ENCODE peak calls at places on chromosomes 3 and 15, in seven cellular contexts. One of them, this sample, is unnamed.

GRCh38 chr15:68217341-68217740 is 12.2 kb downstream of the CLN6 start:
- DNase-seq in HepG2: no peak
- DNase-seq in Panc1: no peak
- DNase-seq in mesenchymal stem cell: no peak
- DNase-seq in endodermal cell: peak; percentile 13
- DNase-seq in thyroid gland: no peak
- DNase-seq in A549: no peak
- DNase-seq in this sample: no peak

GRCh38 chr3:196604548-196604947 is 34.9 kb upstream of the NRROS start:
- DNase-seq in mesenchymal stem cell: no peak
- DNase-seq in HepG2: no peak
- DNase-seq in A549: no peak
- DNase-seq in thyroid gland: no peak
- DNase-seq in endodermal cell: peak; percentile 29
- DNase-seq in Panc1: no peak
- DNase-seq in this sample: no peak

GRCh38 chr15:67178569-67179210 is 75.8 kb downstream of the AAGAB start:
- DNase-seq in Panc1: peak; percentile 81
- DNase-seq in thyroid gland: no peak
- DNase-seq in HepG2: no peak
- DNase-seq in endodermal cell: no peak
- DNase-seq in A549: no peak
- DNase-seq in mesenchymal stem cell: peak; percentile 98
- DNase-seq in this sample: peak; percentile 68

GRCh38 chr15:82875411-82876003 is 66.1 kb downstream of the WHAMM start:
- DNase-seq in thyroid gland: no peak
- DNase-seq in mesenchymal stem cell: no peak
- DNase-seq in Panc1: peak; percentile 51
- DNase-seq in A549: no peak
- DNase-seq in endodermal cell: no peak
- DNase-seq in HepG2: no peak
- DNase-seq in this sample: no peak

GRCh38 chr3:77446084-77446483 is 406.2 kb downstream of the ROBO2 start:
- DNase-seq in A549: no peak
- DNase-seq in Panc1: no peak
- DNase-seq in endodermal cell: no peak
- DNase-seq in HepG2: no peak
- DNase-seq in thyroid gland: no peak
- DNase-seq in mesenchymal stem cell: no peak
- DNase-seq in this sample: no peak

GRCh38 chr3:50450135-50450911 is 53.1 kb downstream of the CACNA2D2 start:
- DNase-seq in thyroid gland: peak; percentile 91
- DNase-seq in mesenchymal stem cell: no peak
- DNase-seq in A549: no peak
- DNase-seq in HepG2: peak; percentile 12
- DNase-seq in Panc1: no peak
- DNase-seq in endodermal cell: peak; percentile 74
- DNase-seq in this sample: peak; percentile 45

GRCh38 chr3:52361893-52362292 is 45.8 kb downstream of the DNAH1 start:
- DNase-seq in thyroid gland: no peak
- DNase-seq in mesenchymal stem cell: no peak
- DNase-seq in HepG2: no peak
- DNase-seq in endodermal cell: no peak
- DNase-seq in Panc1: no peak
- DNase-seq in A549: no peak
- DNase-seq in this sample: no peak

GRCh38 chr15:37709669-37710068 is 224.8 kb upstream of the TMCO5A start:
- DNase-seq in mesenchymal stem cell: no peak
- DNase-seq in thyroid gland: no peak
- DNase-seq in A549: no peak
- DNase-seq in endodermal cell: no peak
- DNase-seq in HepG2: peak; percentile 16
- DNase-seq in Panc1: no peak
- DNase-seq in this sample: no peak

GRCh38 chr15:40755821-40756220 is 767 bp upstream of the RMDN3 start:
- DNase-seq in A549: no peak
- DNase-seq in endodermal cell: no peak
- DNase-seq in HepG2: no peak
- DNase-seq in Panc1: no peak
- DNase-seq in thyroid gland: no peak
- DNase-seq in mesenchymal stem cell: no peak
- DNase-seq in this sample: no peak

GRCh38 chr3:2603734-2604297 is 505.1 kb downstream of the CNTN4 start:
- DNase-seq in mesenchymal stem cell: peak; percentile 23
- DNase-seq in Panc1: no peak
- DNase-seq in HepG2: no peak
- DNase-seq in A549: no peak
- DNase-seq in endodermal cell: no peak
- DNase-seq in thyroid gland: no peak
- DNase-seq in this sample: peak; percentile 8

GRCh38 chr15:39942101-39942752 is 8.3 kb downstream of the EIF2AK4 start:
- DNase-seq in Panc1: no peak
- DNase-seq in A549: no peak
- DNase-seq in HepG2: no peak
- DNase-seq in endodermal cell: no peak
- DNase-seq in thyroid gland: no peak
- DNase-seq in mesenchymal stem cell: no peak
- DNase-seq in this sample: no peak

GRCh38 chr15:88745696-88746095 is 57.5 kb upstream of the ACAN start:
- DNase-seq in endodermal cell: no peak
- DNase-seq in HepG2: no peak
- DNase-seq in thyroid gland: no peak
- DNase-seq in A549: no peak
- DNase-seq in Panc1: no peak
- DNase-seq in mesenchymal stem cell: peak; percentile 52
- DNase-seq in this sample: no peak

GRCh38 chr15:92797168-92798052 is 102.7 kb upstream of the CHD2 start:
- DNase-seq in endodermal cell: peak; percentile 61
- DNase-seq in Panc1: no peak
- DNase-seq in mesenchymal stem cell: peak; percentile 82
- DNase-seq in thyroid gland: no peak
- DNase-seq in A549: peak; percentile 79
- DNase-seq in HepG2: peak; percentile 78
- DNase-seq in this sample: peak; percentile 91

GRCh38 chr15:66765478-66766281 is 63.6 kb downstream of the SMAD6 start:
- DNase-seq in thyroid gland: peak; percentile 65
- DNase-seq in Panc1: no peak
- DNase-seq in endodermal cell: no peak
- DNase-seq in mesenchymal stem cell: peak; percentile 68
- DNase-seq in A549: peak; percentile 95
- DNase-seq in HepG2: peak; percentile 93
- DNase-seq in this sample: peak; percentile 89

GRCh38 chr3:184361532-184361931 is at the start of the genes CLCN2 and POLR2H:
- DNase-seq in thyroid gland: peak; percentile 65
- DNase-seq in HepG2: peak; percentile 53
- DNase-seq in A549: no peak
- DNase-seq in mesenchymal stem cell: peak; percentile 63
- DNase-seq in endodermal cell: no peak
- DNase-seq in Panc1: no peak
- DNase-seq in this sample: peak; percentile 93

GRCh38 chr15:60395276-60396011 is 2.3 kb downstream of the ANXA2 start:
- DNase-seq in endodermal cell: no peak
- DNase-seq in HepG2: no peak
- DNase-seq in Panc1: no peak
- DNase-seq in A549: no peak
- DNase-seq in thyroid gland: no peak
- DNase-seq in mesenchymal stem cell: peak; percentile 26
- DNase-seq in this sample: no peak

GRCh38 chr3:110733045-110733444 is 338.6 kb upstream of the NECTIN3 start:
- DNase-seq in endodermal cell: no peak
- DNase-seq in thyroid gland: no peak
- DNase-seq in mesenchymal stem cell: no peak
- DNase-seq in Panc1: no peak
- DNase-seq in HepG2: no peak
- DNase-seq in A549: no peak
- DNase-seq in this sample: no peak

GRCh38 chr3:15439476-15439875 is 12.1 kb downstream of the EAF1 start:
- DNase-seq in endodermal cell: no peak
- DNase-seq in thyroid gland: peak; percentile 4
- DNase-seq in A549: no peak
- DNase-seq in Panc1: no peak
- DNase-seq in HepG2: no peak
- DNase-seq in mesenchymal stem cell: peak; percentile 35
- DNase-seq in this sample: no peak

GRCh38 chr3:113606539-113607218 is 74.3 kb downstream of the SIDT1 start:
- DNase-seq in endodermal cell: no peak
- DNase-seq in Panc1: no peak
- DNase-seq in thyroid gland: no peak
- DNase-seq in HepG2: no peak
- DNase-seq in mesenchymal stem cell: no peak
- DNase-seq in A549: no peak
- DNase-seq in this sample: no peak

GRCh38 chr15:25060472-25060803 is 105.7 kb downstream of the SNRPN start:
- DNase-seq in endodermal cell: no peak
- DNase-seq in mesenchymal stem cell: no peak
- DNase-seq in thyroid gland: no peak
- DNase-seq in Panc1: no peak
- DNase-seq in A549: no peak
- DNase-seq in HepG2: no peak
- DNase-seq in this sample: no peak

GRCh38 chr3:170555329-170555728 is 30.5 kb downstream of the SLC7A14 start:
- DNase-seq in Panc1: no peak
- DNase-seq in endodermal cell: no peak
- DNase-seq in thyroid gland: no peak
- DNase-seq in A549: no peak
- DNase-seq in HepG2: no peak
- DNase-seq in mesenchymal stem cell: no peak
- DNase-seq in this sample: no peak

GRCh38 chr15:48823237-48823636 is 12.4 kb upstream of the CEP152 start:
- DNase-seq in endodermal cell: peak; percentile 73
- DNase-seq in Panc1: no peak
- DNase-seq in HepG2: no peak
- DNase-seq in thyroid gland: no peak
- DNase-seq in mesenchymal stem cell: peak; percentile 20
- DNase-seq in A549: no peak
- DNase-seq in this sample: no peak

GRCh38 chr15:80639168-80639555 is 55.9 kb upstream of the ABHD17C start:
- DNase-seq in mesenchymal stem cell: no peak
- DNase-seq in endodermal cell: no peak
- DNase-seq in thyroid gland: no peak
- DNase-seq in Panc1: no peak
- DNase-seq in HepG2: no peak
- DNase-seq in A549: no peak
- DNase-seq in this sample: no peak

GRCh38 chr15:41891226-41891625 is 2.6 kb downstream of the SPTBN5 start:
- DNase-seq in endodermal cell: no peak
- DNase-seq in A549: no peak
- DNase-seq in Panc1: no peak
- DNase-seq in mesenchymal stem cell: no peak
- DNase-seq in HepG2: no peak
- DNase-seq in thyroid gland: no peak
- DNase-seq in this sample: no peak

GRCh38 chr3:75242012-75242411 is 422.1 kb upstream of the FRG2C start:
- DNase-seq in A549: no peak
- DNase-seq in endodermal cell: no peak
- DNase-seq in thyroid gland: no peak
- DNase-seq in Panc1: no peak
- DNase-seq in HepG2: no peak
- DNase-seq in mesenchymal stem cell: no peak
- DNase-seq in this sample: no peak
- H3K4me1 ChIP-seq in A549: no peaks in the 10 kb centered on the region
- H3K4me1 ChIP-seq in endodermal cell: no peaks in the 10 kb centered on the region
- H3K4me1 ChIP-seq in thyroid gland: no peaks in the 10 kb centered on the region
- H3K4me1 ChIP-seq in Panc1: no peaks in the 10 kb centered on the region
- H3K4me1 ChIP-seq in HepG2: peaks cover 6% of the 10 kb centered on the region
- H3K4me1 ChIP-seq in mesenchymal stem cell: no peaks in the 10 kb centered on the region
- H3K4me1 ChIP-seq in this sample: no peaks in the 10 kb centered on the region

DNA sequence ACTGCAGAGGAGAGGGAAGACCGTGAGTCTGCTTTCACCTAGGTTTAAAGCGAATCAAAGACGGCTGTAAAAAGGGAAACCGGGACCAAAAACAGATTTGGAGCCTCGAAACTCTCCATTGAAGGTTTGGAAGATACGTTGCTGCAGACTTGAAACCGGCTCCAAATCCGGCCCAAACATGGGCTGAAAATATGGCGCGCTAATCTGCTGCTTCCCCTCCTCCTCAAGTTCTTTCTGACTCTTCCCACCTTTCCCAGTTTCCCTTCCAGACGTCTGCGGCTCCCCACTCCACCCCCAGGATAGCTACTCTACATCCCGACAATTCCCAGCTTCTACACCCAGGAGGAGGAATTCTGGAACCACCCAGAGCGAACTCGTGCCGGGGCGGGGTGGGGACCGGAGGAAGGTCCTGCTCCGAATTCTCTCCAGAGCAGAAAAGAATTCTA is 8.7 kb downstream of the EOMES start:
- DNase-seq in endodermal cell: peak; percentile 91
- DNase-seq in HepG2: no peak
- DNase-seq in Panc1: no peak
- DNase-seq in A549: no peak
- DNase-seq in thyroid gland: no peak
- DNase-seq in mesenchymal stem cell: peak; percentile 24
- DNase-seq in this sample: no peak
- H3K4me1 ChIP-seq in endodermal cell: no peaks in the 10 kb centered on the region
- H3K4me1 ChIP-seq in HepG2: peaks cover 34% of the 10 kb centered on the region
- H3K4me1 ChIP-seq in Panc1: peaks cover 5% of the 10 kb centered on the region
- H3K4me1 ChIP-seq in A549: peaks cover 14% of the 10 kb centered on the region
- H3K4me1 ChIP-seq in thyroid gland: peaks cover 17% of the 10 kb centered on the region
- H3K4me1 ChIP-seq in mesenchymal stem cell: peaks cover 17% of the 10 kb centered on the region
- H3K4me1 ChIP-seq in this sample: peaks cover 26% of the 10 kb centered on the region

GRCh38 chr3:187669675-187670504 is at the start of gene SST:
- DNase-seq in endodermal cell: peak; percentile 95
- DNase-seq in mesenchymal stem cell: peak; percentile 61
- DNase-seq in thyroid gland: peak; percentile 56
- DNase-seq in Panc1: no peak
- DNase-seq in HepG2: peak; percentile 16
- DNase-seq in A549: no peak
- DNase-seq in this sample: peak; percentile 82
- H3K4me1 ChIP-seq in endodermal cell: no peaks in the 10 kb centered on the region
- H3K4me1 ChIP-seq in mesenchymal stem cell: peaks cover 4% of the 10 kb centered on the region
- H3K4me1 ChIP-seq in thyroid gland: no peaks in the 10 kb centered on the region
- H3K4me1 ChIP-seq in Panc1: no peaks in the 10 kb centered on the region
- H3K4me1 ChIP-seq in HepG2: no peaks in the 10 kb centered on the region
- H3K4me1 ChIP-seq in A549: no peaks in the 10 kb centered on the region
- H3K4me1 ChIP-seq in this sample: peaks cover 16% of the 10 kb centered on the region

DNA sequence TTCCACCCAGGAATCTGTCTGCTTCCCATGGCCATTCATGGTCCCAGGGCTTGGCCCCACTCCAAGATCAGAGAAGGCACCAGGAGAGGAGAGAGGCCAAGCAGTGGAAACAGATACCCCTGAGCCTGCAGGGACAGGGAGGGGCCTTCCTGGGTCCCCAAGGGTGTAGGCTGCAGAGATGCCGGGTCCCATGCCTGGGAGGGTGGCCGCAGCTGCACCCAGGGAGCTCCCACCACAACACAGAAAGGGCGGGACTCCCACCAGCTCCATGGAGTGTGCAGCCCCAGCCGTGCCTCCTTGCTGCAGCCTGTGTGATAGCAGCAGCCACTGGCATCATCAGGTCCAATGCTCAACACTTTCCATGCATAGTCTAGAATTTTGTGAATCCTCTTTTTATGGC is 331.5 kb downstream of the UACA start:
- DNase-seq in endodermal cell: no peak
- DNase-seq in A549: no peak
- DNase-seq in Panc1: no peak
- DNase-seq in HepG2: no peak
- DNase-seq in thyroid gland: no peak
- DNase-seq in mesenchymal stem cell: no peak
- DNase-seq in this sample: no peak
- H3K4me1 ChIP-seq in endodermal cell: peaks cover 4% of the 10 kb centered on the region
- H3K4me1 ChIP-seq in A549: peaks cover 30% of the 10 kb centered on the region
- H3K4me1 ChIP-seq in Panc1: peaks cover 32% of the 10 kb centered on the region
- H3K4me1 ChIP-seq in HepG2: peaks cover 25% of the 10 kb centered on the region
- H3K4me1 ChIP-seq in thyroid gland: no peaks in the 10 kb centered on the region
- H3K4me1 ChIP-seq in mesenchymal stem cell: no peaks in the 10 kb centered on the region
- H3K4me1 ChIP-seq in this sample: peaks cover 15% of the 10 kb centered on the region

GRCh38 chr3:12197475-12197874 is 38.8 kb upstream of the TIMP4 start:
- DNase-seq in A549: no peak
- DNase-seq in endodermal cell: no peak
- DNase-seq in thyroid gland: no peak
- DNase-seq in HepG2: no peak
- DNase-seq in mesenchymal stem cell: no peak
- DNase-seq in Panc1: no peak
- DNase-seq in this sample: no peak
- H3K4me1 ChIP-seq in A549: peaks cover 58% of the 10 kb centered on the region
- H3K4me1 ChIP-seq in endodermal cell: no peaks in the 10 kb centered on the region
- H3K4me1 ChIP-seq in thyroid gland: peaks cover 19% of the 10 kb centered on the region
- H3K4me1 ChIP-seq in HepG2: peaks cover 8% of the 10 kb centered on the region
- H3K4me1 ChIP-seq in mesenchymal stem cell: peaks cover 8% of the 10 kb centered on the region
- H3K4me1 ChIP-seq in Panc1: peaks cover 30% of the 10 kb centered on the region
- H3K4me1 ChIP-seq in this sample: peaks cover 15% of the 10 kb centered on the region